ENCODE peak calls at places on chromosomes 11 and 22, in five cellular contexts. One of them, this sample, is unnamed.

GRCh38 chr11:25566298-25567200 is 765.4 kb upstream of the ANO3 start:
- DNase-seq in K562: no peak
- DNase-seq in HCT116: no peak
- DNase-seq in SK-N-SH: no peak
- DNase-seq in HepG2: no peak
- DNase-seq in this sample: no peak

GRCh38 chr11:1523077-1523476 is 36.5 kb upstream of the MOB2 start:
- DNase-seq in K562: no peak
- DNase-seq in HCT116: no peak
- DNase-seq in SK-N-SH: no peak
- DNase-seq in HepG2: no peak
- DNase-seq in this sample: no peak

GRCh38 chr22:19359554-19360299 is 68.2 kb upstream of the CLTCL1 start:
- DNase-seq in K562: no peak
- DNase-seq in HCT116: no peak
- DNase-seq in SK-N-SH: no peak
- DNase-seq in HepG2: no peak
- DNase-seq in this sample: no peak

GRCh38 chr11:68774188-68774585 is 22.9 kb upstream of the TESMIN start:
- DNase-seq in K562: no peak
- DNase-seq in HCT116: no peak
- DNase-seq in SK-N-SH: no peak
- DNase-seq in HepG2: no peak
- DNase-seq in this sample: no peak

GRCh38 chr11:116879789-116880402 is 42.5 kb upstream of the APOA1 start:
- DNase-seq in K562: peak
- DNase-seq in HCT116: peak
- DNase-seq in SK-N-SH: peak
- DNase-seq in HepG2: peak
- DNase-seq in this sample: peak

GRCh38 chr11:68354181-68354872 is 41.9 kb downstream of the LRP5 start:
- DNase-seq in K562: no peak
- DNase-seq in HCT116: peak
- DNase-seq in SK-N-SH: no peak
- DNase-seq in HepG2: no peak
- DNase-seq in this sample: no peak

GRCh38 chr22:37607010-37607911 is 1.4 kb upstream of the GGA1 start:
- DNase-seq in K562: peak
- DNase-seq in HCT116: peak
- DNase-seq in SK-N-SH: peak
- DNase-seq in HepG2: peak
- DNase-seq in this sample: peak

GRCh38 chr11:9609002-9609759 is 35.7 kb downstream of the WEE1 start:
- DNase-seq in K562: no peak
- DNase-seq in HCT116: no peak
- DNase-seq in SK-N-SH: no peak
- DNase-seq in HepG2: no peak
- DNase-seq in this sample: no peak

GRCh38 chr22:19715286-19715939 is 1.1 kb downstream of the SEPTIN5 start:
- DNase-seq in K562: no peak
- DNase-seq in HCT116: no peak
- DNase-seq in SK-N-SH: no peak
- DNase-seq in HepG2: no peak
- DNase-seq in this sample: no peak

GRCh38 chr11:96037267-96037990 is 113.5 kb upstream of the MTMR2 start:
- DNase-seq in K562: no peak
- DNase-seq in HCT116: no peak
- DNase-seq in SK-N-SH: no peak
- DNase-seq in HepG2: no peak
- DNase-seq in this sample: peak

GRCh38 chr11:107711861-107712260 is at the start of gene SLN:
- DNase-seq in K562: no peak
- DNase-seq in HCT116: no peak
- DNase-seq in SK-N-SH: no peak
- DNase-seq in HepG2: no peak
- DNase-seq in this sample: no peak

GRCh38 chr11:69448471-69449284 is 32.8 kb upstream of the LINC01488 start:
- DNase-seq in K562: peak
- DNase-seq in HCT116: no peak
- DNase-seq in SK-N-SH: no peak
- DNase-seq in HepG2: no peak
- DNase-seq in this sample: no peak

GRCh38 chr11:23995891-23996290 is 501.0 kb upstream of the LUZP2 start:
- DNase-seq in K562: no peak
- DNase-seq in HCT116: no peak
- DNase-seq in SK-N-SH: no peak
- DNase-seq in HepG2: no peak
- DNase-seq in this sample: no peak

GRCh38 chr11:46906596-46906995 is 11.8 kb downstream of the LRP4 start:
- DNase-seq in K562: peak
- DNase-seq in HCT116: no peak
- DNase-seq in SK-N-SH: no peak
- DNase-seq in HepG2: no peak
- DNase-seq in this sample: no peak

GRCh38 chr11:14443642-14444041 is 56.0 kb downstream of the COPB1 start:
- DNase-seq in K562: peak
- DNase-seq in HCT116: no peak
- DNase-seq in SK-N-SH: peak
- DNase-seq in HepG2: peak
- DNase-seq in this sample: no peak

GRCh38 chr11:120525285-120526085 is 13.9 kb downstream of the GRIK4 start:
- DNase-seq in K562: no peak
- DNase-seq in HCT116: no peak
- DNase-seq in SK-N-SH: no peak
- DNase-seq in HepG2: no peak
- DNase-seq in this sample: no peak

GRCh38 chr22:50261615-50262459 is at the start of gene MAPK12:
- DNase-seq in K562: peak
- DNase-seq in HCT116: no peak
- DNase-seq in SK-N-SH: peak
- DNase-seq in HepG2: no peak
- DNase-seq in this sample: no peak

GRCh38 chr11:40602866-40603578 is 856.4 kb downstream of the LRRC4C start:
- DNase-seq in K562: no peak
- DNase-seq in HCT116: no peak
- DNase-seq in SK-N-SH: no peak
- DNase-seq in HepG2: no peak
- DNase-seq in this sample: no peak

GRCh38 chr11:71252434-71252781 is at the start of gene SHANK2:
- DNase-seq in K562: no peak
- DNase-seq in HCT116: no peak
- DNase-seq in SK-N-SH: peak
- DNase-seq in HepG2: no peak
- DNase-seq in this sample: peak
- TF ChIP-seq JUND in K562: no peak
- TF ChIP-seq JUND in HCT116: no peak
- TF ChIP-seq JUND in SK-N-SH: no peak
- TF ChIP-seq JUND in HepG2: no peak
- TF ChIP-seq JUND in this sample: no peak

DNA sequence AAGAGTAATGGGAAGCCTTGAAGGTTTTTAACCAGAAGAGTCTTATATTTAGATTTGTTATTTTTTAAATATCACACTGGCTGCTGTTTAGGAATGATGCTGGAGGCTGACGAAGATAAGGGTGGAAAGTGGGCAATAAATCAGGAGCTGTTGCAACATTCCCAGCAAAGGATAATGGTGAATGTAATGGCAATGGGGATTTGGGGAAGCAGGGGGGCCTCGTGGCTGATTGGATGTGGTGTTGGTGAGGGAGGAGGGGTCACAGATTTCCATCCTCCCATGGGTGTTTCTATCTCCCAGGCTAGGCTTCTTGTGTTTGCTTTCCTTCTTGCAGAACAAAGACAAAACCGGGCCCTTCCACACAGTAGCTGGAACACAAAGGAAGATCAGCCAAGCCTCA is 80.8 kb downstream of the PIWIL4 start:
- DNase-seq in K562: no peak
- DNase-seq in HCT116: no peak
- DNase-seq in SK-N-SH: peak
- DNase-seq in HepG2: no peak
- DNase-seq in this sample: no peak
- TF ChIP-seq JUND in K562: no peak
- TF ChIP-seq JUND in HCT116: no peak
- TF ChIP-seq JUND in SK-N-SH: no peak
- TF ChIP-seq JUND in HepG2: no peak
- TF ChIP-seq JUND in this sample: no peak

DNA sequence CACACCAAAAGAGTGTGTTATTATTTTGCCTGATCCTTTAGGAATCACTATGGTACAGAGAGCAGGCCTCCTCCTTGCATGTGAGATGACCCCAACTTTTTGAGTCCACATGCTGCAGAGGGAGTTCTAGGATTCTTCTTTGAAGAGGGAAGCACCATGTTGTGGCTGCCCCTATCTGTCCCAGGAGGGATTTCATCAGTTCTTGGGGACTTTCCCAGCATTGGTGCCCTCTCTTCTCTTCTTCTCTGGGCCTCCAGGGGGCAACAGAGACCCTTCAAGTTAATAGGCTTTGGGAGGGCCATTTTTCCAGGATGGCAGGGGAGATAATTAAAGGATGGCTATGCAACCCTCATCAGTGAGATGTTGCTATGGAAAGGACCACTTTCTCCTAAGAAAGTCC is 3.6 kb downstream of the MMP1 start:
- DNase-seq in K562: peak
- DNase-seq in HCT116: peak
- DNase-seq in SK-N-SH: peak
- DNase-seq in HepG2: peak
- DNase-seq in this sample: no peak
- TF ChIP-seq JUND in K562: no peak
- TF ChIP-seq JUND in HCT116: no peak
- TF ChIP-seq JUND in SK-N-SH: no peak
- TF ChIP-seq JUND in HepG2: no peak
- TF ChIP-seq JUND in this sample: no peak

GRCh38 chr22:48520207-48520606 is 1307.5 kb downstream of the BRD1 start:
- DNase-seq in K562: no peak
- DNase-seq in HCT116: no peak
- DNase-seq in SK-N-SH: no peak
- DNase-seq in HepG2: no peak
- DNase-seq in this sample: no peak

GRCh38 chr22:48522271-48522670 is 1305.4 kb downstream of the BRD1 start:
- DNase-seq in K562: no peak
- DNase-seq in HCT116: no peak
- DNase-seq in SK-N-SH: no peak
- DNase-seq in HepG2: no peak
- DNase-seq in this sample: no peak

GRCh38 chr22:48523091-48523490 is 1304.6 kb downstream of the BRD1 start:
- DNase-seq in K562: no peak
- DNase-seq in HCT116: no peak
- DNase-seq in SK-N-SH: no peak
- DNase-seq in HepG2: no peak
- DNase-seq in this sample: no peak

GRCh38 chr22:48520888-48521600 is 1306.6 kb downstream of the BRD1 start:
- DNase-seq in K562: no peak
- DNase-seq in HCT116: no peak
- DNase-seq in SK-N-SH: no peak
- DNase-seq in HepG2: no peak
- DNase-seq in this sample: no peak

GRCh38 chr22:48523761-48524160 is 1303.9 kb downstream of the BRD1 start:
- DNase-seq in K562: no peak
- DNase-seq in HCT116: no peak
- DNase-seq in SK-N-SH: no peak
- DNase-seq in HepG2: no peak
- DNase-seq in this sample: no peak
- TF ChIP-seq JUND in K562: no peak
- TF ChIP-seq JUND in HCT116: no peak
- TF ChIP-seq JUND in SK-N-SH: no peak
- TF ChIP-seq JUND in HepG2: no peak
- TF ChIP-seq JUND in this sample: no peak

This sample was measured in T47D.